ENCODE peak calls at places on chromosomes 2 and 18, in six cellular contexts. R, N, G, L, V and H are unnamed samples.

GRCh38 chr2:207142461-207142860 is 23.3 kb downstream of the KLF7 start:
- DNase-seq in R (no peak), N (no peak), G (no peak), L (no peak), V (no peak), H (no peak)

GRCh38 chr2:77016964-77017363 is 505.2 kb downstream of the LRRTM4 start:
- DNase-seq in R (no peak), N (no peak), G (no peak), L (no peak), V (no peak), H (no peak)

GRCh38 chr2:127574656-127575055 is 39.2 kb downstream of the MYO7B start:
- DNase-seq in R (no peak), N (no peak), G (peak), L (no peak), V (no peak), H (peak)

GRCh38 chr2:240620149-240620731 is 5.0 kb upstream of the GPR35 start:
- DNase-seq in R (no peak), N (no peak), G (no peak), L (no peak), V (no peak), H (no peak)

GRCh38 chr2:42964444-42965081 is 172.2 kb upstream of the HAAO start:
- DNase-seq in R (no peak), N (peak), G (peak), L (no peak), V (no peak), H (no peak)

GRCh38 chr2:212078103-212078502 is 460.5 kb downstream of the ERBB4 start:
- DNase-seq in R (no peak), N (no peak), G (no peak), L (no peak), V (no peak), H (no peak)

GRCh38 chr18:48897531-48897930 is 53.2 kb downstream of the SMAD7 start:
- DNase-seq in R (no peak), N (no peak), G (peak), L (no peak), V (no peak), H (no peak)

GRCh38 chr2:144078091-144078490 is 441.8 kb downstream of the ZEB2 start:
- DNase-seq in R (no peak), N (peak), G (no peak), L (no peak), V (no peak), H (no peak)

GRCh38 chr18:35693829-35694228 is 112.3 kb downstream of the GALNT1 start:
- DNase-seq in R (no peak), N (no peak), G (no peak), L (no peak), V (no peak), H (no peak)

GRCh38 chr2:241852116-241852980 is 6.3 kb downstream of the PDCD1 start:
- DNase-seq in R (no peak), N (no peak), G (no peak), L (peak), V (no peak), H (no peak)

GRCh38 chr18:9001209-9001608 is 101.3 kb upstream of the NDUFV2 start:
- DNase-seq in R (no peak), N (peak), G (no peak), L (no peak), V (no peak), H (no peak)

GRCh38 chr2:71004356-71004755 is 9.7 kb upstream of the TEX261 start:
- DNase-seq in R (no peak), N (no peak), G (no peak), L (no peak), V (no peak), H (no peak)

GRCh38 chr2:64692401-64692800 is 38.7 kb upstream of the SERTAD2 start:
- DNase-seq in R (no peak), N (peak), G (no peak), L (no peak), V (no peak), H (no peak)

GRCh38 chr2:41947701-41948396 is 100.0 kb upstream of the PKDCC start:
- DNase-seq in R (no peak), N (no peak), G (no peak), L (no peak), V (peak), H (no peak)

GRCh38 chr18:56470679-56471345 is 167.6 kb downstream of the TXNL1 start:
- DNase-seq in R (no peak), N (no peak), G (no peak), L (no peak), V (no peak), H (no peak)

GRCh38 chr2:240397924-240398611 is 37.4 kb upstream of the GPC1 start:
- DNase-seq in R (no peak), N (peak), G (no peak), L (peak), V (no peak), H (no peak)

GRCh38 chr2:205089958-205090357 is 544.7 kb downstream of the PARD3B start:
- DNase-seq in R (no peak), N (no peak), G (no peak), L (no peak), V (no peak), H (no peak)

GRCh38 chr2:43049836-43050796 is 176.3 kb downstream of the ZFP36L2 start:
- DNase-seq in R (no peak), N (no peak), G (no peak), L (no peak), V (no peak), H (no peak)

GRCh38 chr18:59783138-59783537 is 85.9 kb upstream of the CCBE1 start:
- DNase-seq in R (peak), N (peak), G (no peak), L (no peak), V (peak), H (no peak)

GRCh38 chr2:120228503-120228902 is 5.3 kb upstream of the TMEM185B start:
- DNase-seq in R (no peak), N (no peak), G (no peak), L (no peak), V (no peak), H (no peak)

GRCh38 chr18:3466051-3466450 is 16.1 kb downstream of the TGIF1 start:
- DNase-seq in R (peak), N (peak), G (no peak), L (no peak), V (no peak), H (no peak)

GRCh38 chr18:5066380-5066977 is 130.6 kb downstream of the AKAIN1 start:
- DNase-seq in R (no peak), N (no peak), G (no peak), L (peak), V (peak), H (no peak)

GRCh38 chr2:206241767-206242166 is 32.7 kb upstream of the ZDBF2 start:
- DNase-seq in R (no peak), N (no peak), G (no peak), L (no peak), V (no peak), H (no peak)

GRCh38 chr2:215527738-215528137 is 91.9 kb upstream of the FN1 start:
- DNase-seq in R (no peak), N (peak), G (no peak), L (no peak), V (no peak), H (no peak)

GRCh38 chr2:37366773-37367172 is 22.3 kb downstream of the QPCT start:
- DNase-seq in R (no peak), N (no peak), G (no peak), L (no peak), V (no peak), H (no peak)

GRCh38 chr18:73840319-73841065 is 307.1 kb downstream of the FBXO15 start:
- DNase-seq in R (no peak), N (no peak), G (no peak), L (no peak), V (no peak), H (no peak)

GRCh38 chr2:36538345-36538744 is 59.6 kb downstream of the FEZ2 start:
- DNase-seq in R (no peak), N (peak), G (no peak), L (no peak), V (no peak), H (no peak)

GRCh38 chr2:210004893-210005292 is 2.5 kb downstream of the RPE start:
- DNase-seq in R (no peak), N (no peak), G (no peak), L (no peak), V (no peak), H (no peak)

GRCh38 chr2:25885933-25886332 is 7.6 kb upstream of the ASXL2 start:
- DNase-seq in R (peak), N (peak), G (no peak), L (no peak), V (no peak), H (no peak)

GRCh38 chr2:62297642-62298010 is 101.7 kb downstream of the B3GNT2 start:
- DNase-seq in R (no peak), N (peak), G (no peak), L (peak), V (peak), H (no peak)

GRCh38 chr2:54572262-54572635 is 116.1 kb downstream of the SPTBN1 start:
- DNase-seq in R (peak), N (peak), G (no peak), L (no peak), V (no peak), H (no peak)

GRCh38 chr18:65259403-65259802 is 491.4 kb upstream of the CDH7 start:
- DNase-seq in R (no peak), N (no peak), G (no peak), L (no peak), V (no peak), H (no peak)

GRCh38 chr2:216315817-216316603 is 56.3 kb downstream of the MARCHF4 start:
- DNase-seq in R (peak), N (peak), G (no peak), L (no peak), V (peak), H (no peak)

GRCh38 chr2:153196378-153197058 is 282.0 kb downstream of the RPRM start:
- DNase-seq in R (no peak), N (no peak), G (no peak), L (no peak), V (no peak), H (no peak)

GRCh38 chr18:56641714-56642331 is 3.4 kb upstream of the TXNL1 start:
- DNase-seq in R (no peak), N (peak), G (no peak), L (no peak), V (no peak), H (no peak)

GRCh38 chr18:36821681-36822080 is 7.1 kb downstream of the TPGS2 start:
- DNase-seq in R (no peak), N (no peak), G (no peak), L (no peak), V (peak), H (no peak)

GRCh38 chr18:47184419-47185050 is 8.4 kb upstream of the IER3IP1 start:
- DNase-seq in R (no peak), N (peak), G (no peak), L (peak), V (peak), H (no peak)

GRCh38 chr2:188665196-188665595 is 309.0 kb upstream of the COL3A1 start:
- DNase-seq in R (no peak), N (peak), G (no peak), L (no peak), V (no peak), H (no peak)

GRCh38 chr2:124024491-124025348 is at the start of gene CNTNAP5:
- DNase-seq in R (peak), N (peak), G (no peak), L (peak), V (peak), H (peak)

GRCh38 chr2:201150454-201151020 is 32.4 kb upstream of the CASP10 start:
- DNase-seq in R (no peak), N (no peak), G (no peak), L (no peak), V (no peak), H (no peak)

DNA sequence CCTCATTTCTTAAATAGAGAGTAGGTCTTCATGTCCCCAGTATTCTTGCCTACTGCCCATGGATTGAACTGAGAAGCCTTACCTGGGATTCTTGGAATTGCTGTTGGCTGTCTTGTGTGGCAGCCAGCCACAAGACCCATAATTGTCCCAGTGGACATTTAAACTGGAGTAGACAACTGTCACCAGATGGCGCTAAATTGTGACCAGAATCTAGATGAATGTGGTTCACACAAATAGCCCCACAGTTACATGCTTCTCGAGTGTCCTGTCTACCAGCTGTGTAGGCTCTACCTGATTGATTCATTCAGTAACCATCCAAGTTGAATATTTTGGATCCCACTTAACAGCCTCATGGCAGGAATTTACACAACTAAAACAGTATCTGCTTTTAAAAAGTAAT is 73.2 kb downstream of the MAP4K4 start:
- DNase-seq in R (no peak), N (peak), G (no peak), L (no peak), V (peak), H (no peak)
- TF ChIP-seq CTCF in R (peak), N (peak), G (no peak), L (no peak), V (peak), H (no peak)

DNA sequence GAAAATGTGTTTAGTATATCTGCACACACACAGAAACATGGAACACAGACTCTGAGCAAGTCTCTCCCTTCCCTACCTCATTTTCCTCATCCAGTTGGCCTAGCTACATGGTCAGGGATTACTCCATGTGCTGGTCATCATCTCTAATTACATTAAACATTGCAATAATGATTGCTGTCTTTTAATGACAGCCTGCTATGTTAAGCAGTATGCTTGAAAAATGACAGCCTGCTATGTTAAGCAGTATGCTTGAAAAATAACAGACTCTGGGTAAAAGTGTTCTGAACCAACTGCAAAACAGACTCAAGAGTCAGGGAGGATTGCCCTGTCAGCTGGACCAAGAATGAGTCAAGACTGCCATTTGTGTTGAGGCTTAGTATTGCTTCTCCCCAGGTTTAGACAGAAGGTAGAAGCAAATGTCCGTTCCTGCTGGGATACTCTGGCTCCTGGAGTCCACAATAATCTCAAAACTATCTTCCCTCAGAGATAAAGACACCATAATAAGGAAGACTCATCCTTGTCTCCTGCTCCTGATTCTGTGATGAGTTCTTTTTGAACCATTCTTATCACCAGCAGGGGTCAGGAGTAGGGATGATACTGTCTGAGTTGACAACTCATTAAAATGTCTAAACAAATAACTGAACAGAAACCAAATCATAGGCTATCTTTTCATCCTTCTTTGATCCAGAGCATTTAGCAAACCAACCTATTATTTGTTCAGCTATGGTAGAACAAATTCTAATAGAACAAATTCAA is 57.7 kb downstream of the CCDC93 start:
- DNase-seq in R (no peak), N (peak), G (no peak), L (no peak), V (peak), H (no peak)
- TF ChIP-seq CTCF in R (no peak), N (peak), G (no peak), L (no peak), V (peak), H (no peak)

DNA sequence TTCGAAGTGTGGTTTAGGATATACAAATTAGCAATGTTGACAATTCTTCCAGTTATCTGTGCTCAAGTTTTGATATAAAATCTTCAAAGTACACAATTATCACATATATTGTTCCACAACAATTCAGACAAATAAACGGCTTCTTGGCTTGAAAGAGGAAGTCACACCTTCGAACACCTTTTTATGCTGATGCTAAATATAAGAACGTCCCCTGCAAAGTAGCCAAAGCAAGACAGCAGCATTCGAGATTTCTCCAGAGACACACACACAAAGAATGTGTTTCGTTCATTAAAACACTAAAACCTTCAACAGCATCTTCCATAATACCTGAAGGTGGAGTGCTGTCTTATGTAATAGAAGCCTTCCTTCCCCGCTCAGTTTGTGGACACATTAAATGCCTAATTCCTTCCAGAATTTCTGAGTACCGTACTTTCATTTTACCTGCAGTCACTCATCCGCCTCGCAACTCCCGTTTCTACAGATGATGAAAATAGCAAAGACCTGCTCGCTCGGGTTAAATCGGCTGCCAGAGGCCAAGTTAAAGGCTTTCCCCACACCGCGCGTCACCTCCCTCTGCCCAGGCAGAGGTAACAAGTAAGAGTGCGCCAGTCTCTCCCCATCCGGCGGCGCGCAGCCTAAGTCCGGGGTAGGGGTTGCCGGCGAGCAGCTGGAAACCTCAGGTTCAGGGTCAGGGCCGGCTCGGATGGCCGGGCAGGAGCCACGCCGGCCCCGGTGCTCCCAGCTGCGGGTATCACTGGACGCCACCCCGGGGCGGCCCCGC is 847 bp downstream of the SERPINE2 start:
- DNase-seq in R (no peak), N (peak), G (no peak), L (peak), V (peak), H (peak)
- TF ChIP-seq CTCF in R (no peak), N (no peak), G (no peak), L (no peak), V (no peak), H (no peak)

GRCh38 chr2:17754773-17755425 is 961 bp downstream of the GEN1 start:
- DNase-seq in R (no peak), N (peak), G (no peak), L (no peak), V (no peak), H (no peak)

GRCh38 chr2:17759805-17760204 is 5.9 kb downstream of the GEN1 start:
- DNase-seq in R (no peak), N (peak), G (no peak), L (no peak), V (no peak), H (no peak)

GRCh38 chr2:17758123-17758522 is 4.2 kb downstream of the GEN1 start:
- DNase-seq in R (no peak), N (no peak), G (no peak), L (no peak), V (no peak), H (no peak)

GRCh38 chr2:17756629-17757028 is 2.7 kb downstream of the GEN1 start:
- DNase-seq in R (no peak), N (peak), G (no peak), L (no peak), V (no peak), H (no peak)

DNA sequence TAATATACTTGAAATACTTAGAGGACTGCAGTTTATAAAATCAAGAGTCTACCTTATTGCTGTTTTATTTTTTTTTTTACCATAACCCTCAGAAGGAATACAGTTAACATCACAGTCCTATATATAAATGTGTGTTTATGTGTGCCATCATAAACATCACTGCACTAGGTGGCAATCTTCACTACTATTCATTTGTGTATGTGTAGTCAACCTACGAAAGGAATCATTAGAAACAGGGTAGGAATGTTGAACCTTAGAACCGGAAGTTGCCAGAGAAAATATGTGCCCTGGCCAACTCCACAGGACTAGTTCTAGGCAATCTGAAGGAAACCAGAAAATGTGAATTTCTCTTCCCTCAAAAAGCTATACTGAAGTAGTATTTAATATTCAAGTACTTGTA is 3.4 kb downstream of the GEN1 start:
- DNase-seq in R (no peak), N (peak), G (no peak), L (no peak), V (no peak), H (no peak)
- TF ChIP-seq CTCF in R (no peak), N (no peak), G (no peak), L (no peak), V (no peak), H (no peak)

DNA sequence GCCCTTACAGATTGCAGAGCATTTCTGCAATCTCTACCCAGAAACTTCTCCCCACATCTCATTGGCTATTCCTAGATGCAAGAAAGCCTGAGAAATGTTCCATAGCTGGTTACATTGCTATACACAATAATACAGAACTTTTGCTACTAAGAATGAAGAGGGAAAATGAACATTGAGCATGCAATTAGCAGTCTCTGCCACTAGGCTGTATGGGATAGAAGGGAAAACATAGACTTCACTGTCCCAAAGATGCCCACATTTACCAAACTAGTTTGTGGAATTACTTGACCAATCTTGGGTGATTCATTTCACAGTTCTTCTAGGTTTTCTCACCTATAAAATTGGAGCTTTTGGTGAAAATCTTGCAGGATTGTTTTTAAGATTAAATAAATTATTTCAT is 265.7 kb upstream of the NT5C1B start:
- DNase-seq in R (no peak), N (peak), G (no peak), L (no peak), V (peak), H (no peak)
- TF ChIP-seq CTCF in R (peak), N (peak), G (no peak), L (no peak), V (peak), H (no peak)